ENCODE peak calls at places on chromosomes 7 and 10, in seven cellular contexts. One of them, this sample, is unnamed.

GRCh38 chr7:144468990-144469732 is 65.7 kb upstream of the NOBOX start:
- DNase-seq in heart right ventricle: no peak
- DNase-seq in hepatocyte: peak; percentile 66
- DNase-seq in left ventricle myocardium inferior: no peak
- DNase-seq in A549: no peak
- DNase-seq in HCT116: no peak
- DNase-seq in CD8-positive, alpha-beta memory T cell: no peak
- DNase-seq in this sample: no peak

GRCh38 chr10:930415-931325 is 835 bp downstream of the LARP4B start:
- DNase-seq in heart right ventricle: no peak
- DNase-seq in hepatocyte: peak; percentile 80
- DNase-seq in left ventricle myocardium inferior: peak; percentile 33
- DNase-seq in A549: peak; percentile 56
- DNase-seq in HCT116: no peak
- DNase-seq in CD8-positive, alpha-beta memory T cell: peak; percentile 30
- DNase-seq in this sample: peak; percentile 81

GRCh38 chr10:80104066-80104926 is 25.8 kb downstream of the TMEM254 start:
- DNase-seq in heart right ventricle: peak; percentile 31
- DNase-seq in hepatocyte: peak; percentile 67
- DNase-seq in left ventricle myocardium inferior: no peak
- DNase-seq in A549: no peak
- DNase-seq in HCT116: no peak
- DNase-seq in CD8-positive, alpha-beta memory T cell: no peak
- DNase-seq in this sample: no peak

GRCh38 chr7:149680316-149681025 is 92.9 kb downstream of the ZNF467 start:
- DNase-seq in heart right ventricle: no peak
- DNase-seq in hepatocyte: no peak
- DNase-seq in left ventricle myocardium inferior: no peak
- DNase-seq in A549: no peak
- DNase-seq in HCT116: no peak
- DNase-seq in CD8-positive, alpha-beta memory T cell: no peak
- DNase-seq in this sample: no peak

GRCh38 chr7:121941836-121942235 is 68.9 kb downstream of the PTPRZ1 start:
- DNase-seq in heart right ventricle: no peak
- DNase-seq in hepatocyte: no peak
- DNase-seq in left ventricle myocardium inferior: no peak
- DNase-seq in A549: no peak
- DNase-seq in HCT116: no peak
- DNase-seq in CD8-positive, alpha-beta memory T cell: no peak
- DNase-seq in this sample: no peak

GRCh38 chr10:99532687-99533495 is at the start of gene NKX2-3:
- DNase-seq in heart right ventricle: peak; percentile 18
- DNase-seq in hepatocyte: peak; percentile 63
- DNase-seq in left ventricle myocardium inferior: peak; percentile 48
- DNase-seq in A549: peak; percentile 75
- DNase-seq in HCT116: no peak
- DNase-seq in CD8-positive, alpha-beta memory T cell: no peak
- DNase-seq in this sample: peak; percentile 94

GRCh38 chr7:76315372-76315771 is 12.9 kb downstream of the HSPB1 start:
- DNase-seq in heart right ventricle: no peak
- DNase-seq in hepatocyte: no peak
- DNase-seq in left ventricle myocardium inferior: no peak
- DNase-seq in A549: no peak
- DNase-seq in HCT116: no peak
- DNase-seq in CD8-positive, alpha-beta memory T cell: no peak
- DNase-seq in this sample: no peak

GRCh38 chr7:40647719-40648118 is 512.9 kb downstream of the SUGCT start:
- DNase-seq in heart right ventricle: no peak
- DNase-seq in hepatocyte: no peak
- DNase-seq in left ventricle myocardium inferior: no peak
- DNase-seq in A549: no peak
- DNase-seq in HCT116: no peak
- DNase-seq in CD8-positive, alpha-beta memory T cell: no peak
- DNase-seq in this sample: no peak

GRCh38 chr10:72092171-72092924 is 4.0 kb upstream of the SPOCK2 start:
- DNase-seq in heart right ventricle: no peak
- DNase-seq in hepatocyte: no peak
- DNase-seq in left ventricle myocardium inferior: no peak
- DNase-seq in A549: no peak
- DNase-seq in HCT116: no peak
- DNase-seq in CD8-positive, alpha-beta memory T cell: no peak
- DNase-seq in this sample: no peak

GRCh38 chr10:44997105-44997748 is 3.5 kb upstream of the ZNF22 start:
- DNase-seq in heart right ventricle: no peak
- DNase-seq in hepatocyte: no peak
- DNase-seq in left ventricle myocardium inferior: no peak
- DNase-seq in A549: no peak
- DNase-seq in HCT116: no peak
- DNase-seq in CD8-positive, alpha-beta memory T cell: no peak
- DNase-seq in this sample: no peak

GRCh38 chr7:123367508-123368122 is 166.8 kb downstream of the IQUB start:
- DNase-seq in heart right ventricle: no peak
- DNase-seq in hepatocyte: peak; percentile 69
- DNase-seq in left ventricle myocardium inferior: no peak
- DNase-seq in A549: peak; percentile 46
- DNase-seq in HCT116: peak; percentile 45
- DNase-seq in CD8-positive, alpha-beta memory T cell: no peak
- DNase-seq in this sample: peak; percentile 57

GRCh38 chr7:39271386-39271785 is 293.7 kb downstream of the POU6F2 start:
- DNase-seq in heart right ventricle: peak; percentile 17
- DNase-seq in hepatocyte: peak; percentile 27
- DNase-seq in left ventricle myocardium inferior: peak; percentile 33
- DNase-seq in A549: peak; percentile 3
- DNase-seq in HCT116: no peak
- DNase-seq in CD8-positive, alpha-beta memory T cell: no peak
- DNase-seq in this sample: peak; percentile 53

GRCh38 chr10:70678250-70678635 is 5.9 kb downstream of the ADAMTS14 start:
- DNase-seq in heart right ventricle: no peak
- DNase-seq in hepatocyte: no peak
- DNase-seq in left ventricle myocardium inferior: no peak
- DNase-seq in A549: no peak
- DNase-seq in HCT116: no peak
- DNase-seq in CD8-positive, alpha-beta memory T cell: no peak
- DNase-seq in this sample: no peak

GRCh38 chr10:49360271-49361177 is 35.4 kb downstream of the DRGX start:
- DNase-seq in heart right ventricle: peak; percentile 48
- DNase-seq in hepatocyte: no peak
- DNase-seq in left ventricle myocardium inferior: peak; percentile 65
- DNase-seq in A549: no peak
- DNase-seq in HCT116: no peak
- DNase-seq in CD8-positive, alpha-beta memory T cell: no peak
- DNase-seq in this sample: peak; percentile 67

DNA sequence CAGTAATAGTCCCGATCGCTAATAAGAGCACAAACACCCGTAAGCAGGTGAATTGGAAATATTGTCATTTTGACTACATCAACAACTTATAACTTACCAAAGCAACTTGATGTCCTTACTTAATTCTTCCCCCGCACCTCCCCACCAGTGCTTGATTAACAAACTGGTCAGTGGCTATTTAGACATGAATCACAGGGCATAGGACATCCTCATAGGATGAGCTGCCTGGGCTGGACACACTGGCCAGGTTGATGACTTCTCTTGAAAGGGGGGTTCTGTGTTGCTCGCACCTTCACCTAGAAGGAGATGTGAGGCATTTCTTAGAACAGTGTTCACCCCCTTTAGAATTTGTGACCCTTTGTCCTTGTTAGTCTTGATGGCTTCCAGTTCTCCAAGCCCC is 163.2 kb downstream of the TCF7L2 start:
- DNase-seq in heart right ventricle: no peak
- DNase-seq in hepatocyte: no peak
- DNase-seq in left ventricle myocardium inferior: no peak
- DNase-seq in A549: no peak
- DNase-seq in HCT116: no peak
- DNase-seq in CD8-positive, alpha-beta memory T cell: no peak
- DNase-seq in this sample: peak; percentile 35
- H3K4me1 ChIP-seq in heart right ventricle: no peaks in the 10 kb centered on the region
- H3K4me1 ChIP-seq in hepatocyte: peaks cover 16% of the 10 kb centered on the region
- H3K4me1 ChIP-seq in left ventricle myocardium inferior: peaks cover 4% of the 10 kb centered on the region
- H3K4me1 ChIP-seq in A549: peaks cover 62% of the 10 kb centered on the region
- H3K4me1 ChIP-seq in HCT116: no peaks in the 10 kb centered on the region
- H3K4me1 ChIP-seq in CD8-positive, alpha-beta memory T cell: no peaks in the 10 kb centered on the region
- H3K4me1 ChIP-seq in this sample: peaks cover 20% of the 10 kb centered on the region

DNA sequence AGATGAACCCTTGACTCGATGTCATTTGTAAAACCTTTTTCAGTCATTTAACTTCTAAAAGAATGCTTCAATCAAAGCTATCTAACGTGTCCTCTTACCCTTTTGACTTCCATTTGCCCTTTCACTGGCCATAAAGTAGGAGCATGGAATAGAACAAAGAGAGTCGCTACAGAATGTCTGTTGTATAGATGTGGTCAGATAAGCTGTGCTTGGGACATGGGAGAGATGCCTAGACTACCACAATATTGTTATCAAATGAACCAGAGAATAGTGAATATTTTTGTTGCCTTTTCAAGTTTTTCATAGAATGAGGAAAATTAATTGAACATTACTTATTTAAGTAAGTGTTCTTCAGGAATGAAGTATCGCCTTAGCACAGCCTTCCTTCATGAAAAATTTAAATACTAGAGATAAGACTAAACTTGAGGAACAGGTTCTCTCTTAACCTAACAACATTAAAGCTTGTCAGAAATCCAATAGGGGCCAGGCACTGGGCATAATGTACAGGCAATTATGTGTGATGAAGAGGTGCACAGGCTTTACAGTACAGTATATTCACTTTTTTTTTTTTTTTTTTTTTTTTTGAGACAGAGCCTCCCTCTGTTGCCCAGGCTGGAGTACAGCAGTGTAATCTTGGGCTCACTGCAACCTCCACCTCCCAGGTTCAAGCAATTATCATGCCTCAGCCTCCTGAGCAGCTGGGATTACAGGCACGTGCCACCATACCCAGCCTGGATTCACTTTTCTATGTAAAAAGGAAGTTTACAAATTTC is 7.5 kb upstream of the KMT2E start:
- DNase-seq in heart right ventricle: no peak
- DNase-seq in hepatocyte: peak; percentile 59
- DNase-seq in left ventricle myocardium inferior: no peak
- DNase-seq in A549: no peak
- DNase-seq in HCT116: no peak
- DNase-seq in CD8-positive, alpha-beta memory T cell: no peak
- DNase-seq in this sample: no peak
- H3K4me1 ChIP-seq in heart right ventricle: peaks cover 69% of the 10 kb centered on the region
- H3K4me1 ChIP-seq in hepatocyte: peaks cover 52% of the 10 kb centered on the region
- H3K4me1 ChIP-seq in left ventricle myocardium inferior: peaks cover 94% of the 10 kb centered on the region
- H3K4me1 ChIP-seq in A549: peaks cover 78% of the 10 kb centered on the region
- H3K4me1 ChIP-seq in HCT116: peaks cover 18% of the 10 kb centered on the region
- H3K4me1 ChIP-seq in CD8-positive, alpha-beta memory T cell: peaks cover 80% of the 10 kb centered on the region
- H3K4me1 ChIP-seq in this sample: no peaks in the 10 kb centered on the region

DNA sequence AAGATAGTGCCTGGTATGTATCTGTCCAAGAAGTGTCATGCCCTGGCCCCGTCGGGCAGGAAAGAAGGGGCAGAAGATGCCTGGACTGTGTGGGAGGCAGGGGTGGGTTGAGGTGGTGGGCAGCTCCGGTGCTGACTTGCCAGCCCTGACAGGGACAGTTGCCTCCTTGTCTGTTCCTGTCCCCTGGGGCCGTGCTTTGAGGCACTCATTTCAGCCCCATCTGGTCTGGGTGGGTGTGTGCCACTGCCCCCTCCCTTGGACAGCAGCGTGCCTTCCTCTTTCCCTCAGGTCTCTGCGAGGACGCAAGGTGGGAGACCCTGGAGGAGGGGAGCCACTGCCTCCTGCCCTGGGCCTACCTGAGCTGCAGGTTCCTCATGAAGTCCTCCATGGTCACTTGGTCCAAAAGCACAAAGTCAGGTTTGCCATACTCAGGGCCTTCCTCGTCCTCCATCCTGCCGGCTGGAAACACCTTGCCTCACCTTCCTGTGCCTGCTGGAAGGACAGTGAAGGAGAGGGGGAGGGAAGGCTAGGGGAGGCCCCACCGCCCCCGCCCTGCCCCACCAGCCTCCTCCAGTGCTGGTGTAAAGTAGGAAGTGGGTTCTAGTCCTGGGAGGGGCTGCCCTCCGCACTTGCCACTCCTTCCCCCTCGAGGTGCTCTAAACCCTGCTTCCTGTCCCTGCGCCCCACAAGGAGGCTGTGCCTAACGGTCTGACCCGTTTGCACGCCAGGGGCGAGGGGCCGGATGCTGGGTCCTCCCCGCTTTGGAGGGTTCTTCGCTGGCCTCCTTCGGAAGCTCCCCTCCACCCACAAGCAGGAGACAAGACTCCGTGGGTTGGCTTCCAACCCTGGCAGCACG is at the start of gene MYO1G:
- DNase-seq in heart right ventricle: no peak
- DNase-seq in hepatocyte: no peak
- DNase-seq in left ventricle myocardium inferior: peak; percentile 36
- DNase-seq in A549: no peak
- DNase-seq in HCT116: no peak
- DNase-seq in CD8-positive, alpha-beta memory T cell: peak; percentile 82
- DNase-seq in this sample: peak; percentile 46
- H3K4me1 ChIP-seq in heart right ventricle: no peaks in the 10 kb centered on the region
- H3K4me1 ChIP-seq in hepatocyte: no peaks in the 10 kb centered on the region
- H3K4me1 ChIP-seq in left ventricle myocardium inferior: peaks cover 14% of the 10 kb centered on the region
- H3K4me1 ChIP-seq in A549: peaks cover 21% of the 10 kb centered on the region
- H3K4me1 ChIP-seq in HCT116: no peaks in the 10 kb centered on the region
- H3K4me1 ChIP-seq in CD8-positive, alpha-beta memory T cell: peaks cover 77% of the 10 kb centered on the region
- H3K4me1 ChIP-seq in this sample: no peaks in the 10 kb centered on the region

DNA sequence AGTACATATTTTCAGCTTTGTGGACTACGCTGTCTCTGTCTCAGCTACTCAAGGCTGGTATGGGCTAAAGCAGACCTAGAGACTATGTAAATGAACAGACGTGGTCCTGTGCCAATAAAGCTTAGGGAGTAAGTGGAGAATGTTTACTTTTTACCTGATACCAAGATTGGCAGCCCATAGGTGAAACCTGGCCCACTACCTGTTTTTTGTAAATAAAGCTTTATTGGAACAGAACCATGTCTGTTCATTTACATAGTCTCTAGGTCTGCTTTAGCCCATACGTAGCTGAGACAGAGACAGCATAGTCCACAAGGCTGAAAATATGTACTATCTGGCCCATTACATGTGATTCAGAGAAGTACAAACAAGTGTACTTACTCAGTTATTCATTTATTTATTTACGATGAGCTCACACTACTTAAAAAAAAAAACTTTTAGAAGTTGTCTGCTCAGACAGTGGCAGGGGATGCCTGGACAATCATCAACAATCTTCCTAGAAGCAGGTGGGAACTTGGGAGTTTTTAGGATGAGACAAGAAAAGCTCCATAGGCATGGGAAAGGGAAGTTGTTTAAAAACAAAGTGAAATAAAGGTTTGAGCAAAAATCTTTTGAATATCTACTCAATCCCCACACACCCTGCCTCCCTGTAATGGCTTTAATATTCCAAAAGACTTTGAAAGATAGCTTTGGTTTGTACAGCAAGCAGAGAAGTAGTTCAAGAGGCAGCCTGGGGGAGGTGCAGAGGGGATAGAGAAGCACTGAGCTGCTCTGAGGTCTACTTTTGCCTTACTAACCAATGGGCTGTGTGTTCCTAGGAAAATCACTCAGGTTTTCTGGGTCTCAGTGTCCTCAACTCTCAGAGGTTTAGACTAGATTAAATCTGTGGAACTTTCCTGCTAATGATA is 114.4 kb upstream of the AFAP1L2 start:
- DNase-seq in heart right ventricle: no peak
- DNase-seq in hepatocyte: no peak
- DNase-seq in left ventricle myocardium inferior: no peak
- DNase-seq in A549: peak; percentile 82
- DNase-seq in HCT116: no peak
- DNase-seq in CD8-positive, alpha-beta memory T cell: no peak
- DNase-seq in this sample: no peak
- H3K4me1 ChIP-seq in heart right ventricle: peaks cover 97% of the 10 kb centered on the region
- H3K4me1 ChIP-seq in hepatocyte: peaks cover 34% of the 10 kb centered on the region
- H3K4me1 ChIP-seq in left ventricle myocardium inferior: peaks cover 100% of the 10 kb centered on the region
- H3K4me1 ChIP-seq in A549: peaks cover 51% of the 10 kb centered on the region
- H3K4me1 ChIP-seq in HCT116: peaks cover 45% of the 10 kb centered on the region
- H3K4me1 ChIP-seq in CD8-positive, alpha-beta memory T cell: peaks cover 98% of the 10 kb centered on the region
- H3K4me1 ChIP-seq in this sample: peaks cover 11% of the 10 kb centered on the region

GRCh38 chr7:74222851-74223710 is 13.3 kb downstream of the LAT2 start:
- DNase-seq in heart right ventricle: no peak
- DNase-seq in hepatocyte: no peak
- DNase-seq in left ventricle myocardium inferior: no peak
- DNase-seq in A549: no peak
- DNase-seq in HCT116: no peak
- DNase-seq in CD8-positive, alpha-beta memory T cell: no peak
- DNase-seq in this sample: no peak
- H3K4me1 ChIP-seq in heart right ventricle: no peaks in the 10 kb centered on the region
- H3K4me1 ChIP-seq in hepatocyte: no peaks in the 10 kb centered on the region
- H3K4me1 ChIP-seq in left ventricle myocardium inferior: no peaks in the 10 kb centered on the region
- H3K4me1 ChIP-seq in A549: peaks cover 18% of the 10 kb centered on the region
- H3K4me1 ChIP-seq in HCT116: peaks cover 3% of the 10 kb centered on the region
- H3K4me1 ChIP-seq in CD8-positive, alpha-beta memory T cell: peaks cover 3% of the 10 kb centered on the region
- H3K4me1 ChIP-seq in this sample: no peaks in the 10 kb centered on the region